ENCODE peak calls at places on chromosomes 4 and X, in eight cellular contexts. V is Calu3, T is RWPE1, U is IMR-90, Q is foreskin fibroblast, E is H1, Z is astrocyte of the spinal cord, H is heart right ventricle. I is an unnamed sample.

GRCh38 chrX:39811391-39811790 is 286.4 kb downstream of the BCOR start:
- DNase-seq in Z (no peak), E (no peak), Q (no peak), V (no peak), H (no peak), U (no peak), T (no peak), I (peak)

GRCh38 chr4:32340591-32340990 is 1620.4 kb downstream of the PCDH7 start:
- DNase-seq in Z (no peak), H (no peak), U (no peak), T (no peak), E (no peak), Q (no peak), V (no peak), I (no peak)

GRCh38 chr4:82017680-82018079 is 356.1 kb downstream of the HNRNPD start:
- DNase-seq in E (no peak), V (peak), H (no peak), Q (peak), Z (peak), T (peak), U (peak), I (no peak)

GRCh38 chr4:32840461-32841189 is 2120.5 kb downstream of the PCDH7 start:
- DNase-seq in H (no peak), E (no peak), Z (no peak), U (no peak), Q (no peak), T (no peak), V (no peak), I (no peak)

GRCh38 chr4:140252144-140252741 is 98.3 kb upstream of the MAML3 start:
- DNase-seq in T (no peak), V (no peak), E (no peak), H (no peak), U (no peak), Z (no peak), Q (no peak), I (no peak)

GRCh38 chr4:5788144-5788543 is 77.1 kb downstream of the EVC start:
- DNase-seq in U (no peak), Q (no peak), T (no peak), H (no peak), E (no peak), Z (no peak), V (no peak), I (no peak)

GRCh38 chrX:120617996-120618630 is 11.7 kb downstream of the C1GALT1C1 start:
- DNase-seq in E (no peak), H (no peak), V (no peak), U (no peak), Z (no peak), Q (peak), T (no peak), I (no peak)

GRCh38 chr4:25113915-25114904 is 46.0 kb downstream of the SEPSECS start:
- DNase-seq in H (no peak), Z (peak), V (no peak), Q (peak), E (no peak), U (peak), T (peak), I (no peak)

GRCh38 chr4:7041851-7042696 is 1.1 kb upstream of the TADA2B start:
- DNase-seq in Q (no peak), H (peak), Z (no peak), E (no peak), T (peak), V (peak), U (peak), I (peak)

GRCh38 chrX:38312436-38312835 is 14.9 kb downstream of the RPGR start:
- DNase-seq in Q (peak), H (no peak), T (peak), U (peak), Z (peak), E (no peak), V (no peak), I (no peak)

GRCh38 chr4:8852118-8852704 is 19.4 kb downstream of the HMX1 start:
- DNase-seq in T (no peak), E (no peak), Q (no peak), H (no peak), Z (no peak), V (no peak), U (no peak), I (no peak)

GRCh38 chr4:61995717-61996337 is 795.7 kb downstream of the ADGRL3 start:
- DNase-seq in U (no peak), E (no peak), Q (no peak), Z (no peak), H (no peak), V (no peak), T (no peak), I (no peak)

GRCh38 chr4:10051536-10052135 is 30.3 kb upstream of the SLC2A9 start:
- DNase-seq in V (no peak), Q (no peak), E (no peak), U (no peak), T (no peak), H (no peak), Z (no peak), I (no peak)

GRCh38 chr4:135552131-135552530 is 1350.5 kb upstream of the PABPC4L start:
- DNase-seq in H (no peak), E (no peak), Z (no peak), T (no peak), U (no peak), Q (peak), V (no peak), I (no peak)

GRCh38 chr4:105944535-105944934 is 49.3 kb downstream of the NPNT start:
- DNase-seq in E (no peak), H (peak), U (peak), V (no peak), Q (peak), Z (peak), T (no peak), I (no peak)

GRCh38 chrX:16348286-16348685 is 181.0 kb downstream of the MAGEB17 start:
- DNase-seq in V (no peak), E (no peak), Q (peak), U (no peak), Z (no peak), T (no peak), H (no peak), I (no peak)

GRCh38 chr4:90572996-90573395 is 445.8 kb downstream of the CCSER1 start:
- DNase-seq in Q (no peak), U (no peak), T (no peak), H (no peak), V (no peak), E (no peak), Z (no peak), I (no peak)

GRCh38 chrX:150348365-150348764 is 14.8 kb upstream of the MAMLD1 start:
- DNase-seq in T (no peak), Q (peak), E (peak), V (peak), U (no peak), Z (no peak), H (no peak), I (no peak)

GRCh38 chr4:151518359-151518758 is 109.4 kb downstream of the FHIP1A start:
- DNase-seq in T (no peak), U (no peak), Z (no peak), E (no peak), Q (no peak), H (no peak), V (no peak), I (no peak)
- TF ChIP-seq CTCF in T (no peak), U (no peak), Z (no peak), E (no peak), Q (no peak), H (no peak), V (no peak), I (no peak)

GRCh38 chrX:118325453-118325852 is 20.5 kb upstream of the WDR44 start:
- DNase-seq in Z (peak), E (no peak), V (no peak), H (no peak), Q (peak), U (no peak), T (peak), I (no peak)
- TF ChIP-seq CTCF in Z (peak), E (no peak), V (no peak), H (no peak), Q (peak), U (peak), T (peak), I (peak)

GRCh38 chrX:41452972-41453371 is 5.8 kb downstream of the NYX start:
- DNase-seq in V (no peak), Z (peak), T (no peak), Q (peak), H (no peak), U (peak), E (no peak), I (no peak)

GRCh38 chrX:41459714-41460113 is 12.6 kb downstream of the NYX start:
- DNase-seq in Q (no peak), E (no peak), H (no peak), U (peak), Z (no peak), T (no peak), V (no peak), I (no peak)

GRCh38 chrX:41452565-41452964 is 5.4 kb downstream of the NYX start:
- DNase-seq in U (peak), Z (no peak), T (no peak), H (no peak), Q (peak), E (no peak), V (no peak), I (no peak)

GRCh38 chrX:41457618-41458192 is 10.6 kb downstream of the NYX start:
- DNase-seq in V (no peak), Q (no peak), E (no peak), Z (no peak), U (no peak), T (no peak), H (no peak), I (no peak)
- TF ChIP-seq CTCF in V (no peak), Q (peak), E (peak), Z (peak), U (peak), T (no peak), H (no peak), I (no peak)

DNA sequence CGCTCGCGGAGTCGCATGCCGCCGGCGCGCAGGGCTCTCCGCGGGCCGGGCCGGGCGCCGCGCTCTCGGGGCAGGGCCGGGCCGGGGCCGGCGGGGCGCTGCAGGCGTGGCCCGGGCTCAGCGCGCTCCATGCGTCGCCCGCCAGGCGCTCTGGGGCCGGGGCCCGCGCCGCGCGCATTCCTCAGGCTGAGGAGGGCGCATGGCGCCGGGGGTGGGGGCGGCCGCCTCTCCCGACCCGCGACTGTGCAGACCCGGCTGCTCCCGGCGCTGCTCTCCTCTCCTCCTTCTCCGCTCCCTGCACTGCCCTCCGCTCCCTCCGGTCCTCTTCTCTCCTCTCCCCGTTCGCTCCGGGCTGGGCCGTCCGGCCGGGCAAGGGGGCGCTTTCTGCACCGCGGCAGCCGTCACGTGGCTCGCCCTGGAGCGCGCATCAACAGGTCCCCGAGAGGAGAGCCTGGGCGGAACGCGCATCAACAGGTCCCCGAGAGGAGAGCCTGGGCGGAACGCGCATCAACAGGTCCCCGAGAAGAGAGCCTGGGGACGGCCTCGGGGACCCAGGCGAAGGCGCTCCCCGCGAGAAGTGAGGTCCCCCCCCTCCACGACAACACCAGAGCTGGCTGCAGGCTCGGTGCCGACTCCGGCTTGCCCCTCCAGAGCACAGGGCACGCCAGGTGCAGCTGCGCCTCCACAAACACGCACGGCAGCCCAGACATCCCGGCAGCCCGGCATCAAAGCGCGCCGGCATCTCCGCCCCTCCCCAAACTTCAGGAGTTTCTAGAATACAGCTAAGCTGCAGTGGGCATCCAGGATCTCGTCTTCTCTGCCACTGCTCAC is 12.9 kb downstream of the PPP2R3B start:
- DNase-seq in H (no peak), E (no peak), V (peak), T (peak), U (peak), Q (peak), Z (peak), I (no peak)
- TF ChIP-seq CTCF in H (no peak), E (no peak), V (no peak), T (no peak), U (no peak), Q (no peak), Z (no peak), I (no peak)

DNA sequence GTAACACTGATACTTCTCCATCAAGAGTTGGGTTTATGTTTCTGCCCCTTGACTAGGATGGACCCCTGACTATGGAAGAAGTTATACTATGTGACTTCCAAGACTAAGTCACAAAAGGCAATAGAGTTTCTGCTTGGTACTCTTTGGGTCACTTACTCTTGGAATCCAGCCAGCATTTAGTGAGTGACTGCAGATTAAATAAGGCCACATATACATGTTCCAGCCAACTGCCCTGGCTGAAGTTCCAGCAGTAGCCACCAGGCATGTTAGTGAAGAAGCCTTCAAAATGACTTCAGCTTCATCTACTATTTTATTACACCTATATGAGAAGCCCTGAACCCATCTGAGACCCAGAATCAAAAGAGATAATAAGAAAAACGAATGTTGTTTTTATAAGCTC is 524.0 kb downstream of the DMD start:
- DNase-seq in U (no peak), V (no peak), E (no peak), Q (no peak), Z (no peak), T (no peak), H (no peak), I (no peak)
- TF ChIP-seq CTCF in U (no peak), V (no peak), E (no peak), Q (no peak), Z (no peak), T (no peak), H (no peak), I (no peak)

GRCh38 chr4:16884673-16885460 is 13.6 kb downstream of the LDB2 start:
- DNase-seq in E (no peak), V (no peak), Q (no peak), T (no peak), H (no peak), Z (no peak), U (no peak), I (no peak)
- TF ChIP-seq CTCF in E (no peak), V (no peak), Q (no peak), T (no peak), H (peak), Z (no peak), U (peak), I (no peak)

GRCh38 chr4:83905952-83906351 is 370.0 kb downstream of the GPAT3 start:
- DNase-seq in H (no peak), E (no peak), V (no peak), Q (peak), T (no peak), U (no peak), Z (no peak), I (no peak)
- TF ChIP-seq CTCF in H (no peak), E (peak), V (no peak), Q (no peak), T (no peak), U (peak), Z (peak), I (no peak)

GRCh38 chr4:175252642-175253041 is 334.5 kb downstream of the ADAM29 start:
- DNase-seq in T (no peak), V (no peak), U (no peak), E (no peak), Q (no peak), H (no peak), Z (no peak), I (peak)

DNA sequence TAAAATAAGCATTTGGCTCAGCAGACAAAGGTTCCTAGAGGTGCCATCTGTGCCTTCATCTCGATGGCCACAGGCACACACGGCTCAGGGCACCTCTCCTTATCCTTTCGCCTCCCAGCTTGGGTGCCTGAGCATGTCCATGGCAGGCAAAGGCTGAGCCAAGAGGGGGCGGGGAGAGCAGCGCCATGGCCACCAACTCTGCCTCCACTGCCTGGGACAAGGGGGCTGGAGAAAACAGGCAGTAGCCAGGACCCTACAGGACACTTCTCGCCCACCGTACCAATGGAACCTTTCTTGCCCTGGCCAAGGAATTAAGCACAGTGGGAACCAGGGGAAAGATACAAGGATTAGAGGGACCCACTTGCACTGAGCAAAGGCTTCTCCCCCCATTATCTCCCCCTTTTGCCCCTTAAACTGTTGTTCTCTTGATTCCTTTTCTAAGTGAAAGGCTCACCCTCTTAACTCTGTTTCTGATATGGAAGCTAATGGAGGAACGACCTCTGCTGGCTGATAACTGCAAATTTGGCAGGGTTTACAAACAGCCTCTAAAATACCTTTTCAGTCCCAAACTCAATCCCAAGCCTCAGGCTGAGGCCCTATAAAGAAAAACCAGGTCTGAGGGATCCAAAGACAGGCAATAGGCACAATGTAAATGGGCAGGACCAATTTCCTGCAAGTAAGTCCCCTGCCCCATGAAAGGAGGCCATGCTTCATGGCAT is 335.2 kb downstream of the ADAM29 start:
- DNase-seq in T (no peak), Z (no peak), V (no peak), Q (peak), U (no peak), E (no peak), H (no peak), I (no peak)
- TF ChIP-seq CTCF in T (no peak), Z (peak), V (peak), Q (no peak), U (no peak), E (no peak), H (peak), I (no peak)

GRCh38 chrX:143669395-143669794 is 33.5 kb upstream of the SLITRK4 start:
- DNase-seq in H (no peak), U (no peak), V (no peak), Z (peak), Q (no peak), T (peak), E (no peak), I (no peak)
- TF ChIP-seq CTCF in H (no peak), U (no peak), V (no peak), Z (no peak), Q (no peak), T (peak), E (no peak), I (no peak)

I was measured in tibial artery.